ENCODE peak calls at places on chromosome 4, in four cellular contexts. S, T, Z and X are unnamed samples.

GRCh38 chr4:57291911-57292310 is 181.7 kb upstream of the IGFBP7 start:
- DNase-seq in S (no peak), T (no peak), Z (no peak), X (no peak)

GRCh38 chr4:31461425-31461824 is 741.3 kb downstream of the PCDH7 start:
- DNase-seq in S (no peak), T (peak; percentile 1), Z (no peak), X (no peak)

GRCh38 chr4:153151535-153152452 is 52.4 kb upstream of the TRIM2 start:
- DNase-seq in S (no peak), T (no peak), Z (no peak), X (peak; percentile 28)

GRCh38 chr4:122481766-122482405 is 25.4 kb upstream of the IL2 start:
- DNase-seq in S (no peak), T (no peak), Z (no peak), X (no peak)

GRCh38 chr4:101527186-101527585 is 179.9 kb upstream of the PPP3CA start:
- DNase-seq in S (no peak), T (no peak), Z (no peak), X (no peak)

GRCh38 chr4:8380511-8381415 is 59.8 kb downstream of the ACOX3 start:
- DNase-seq in S (no peak), T (no peak), Z (no peak), X (no peak)

GRCh38 chr4:38715076-38715475 is 51.1 kb downstream of the KLF3 start:
- DNase-seq in S (no peak), T (no peak), Z (no peak), X (no peak)

GRCh38 chr4:30770049-30770549 is 49.9 kb downstream of the PCDH7 start:
- DNase-seq in S (no peak), T (no peak), Z (no peak), X (peak; percentile 41)

GRCh38 chr4:75385139-75385538 is 129.1 kb downstream of the RCHY1 start:
- DNase-seq in S (no peak), T (no peak), Z (no peak), X (no peak)

GRCh38 chr4:4647041-4647440 is 105.2 kb upstream of the STX18 start:
- DNase-seq in S (no peak), T (no peak), Z (no peak), X (peak; percentile 44)

GRCh38 chr4:47410271-47410670 is 53.2 kb downstream of the COMMD8 start:
- DNase-seq in S (no peak), T (no peak), Z (no peak), X (peak; percentile 23)

GRCh38 chr4:153166971-153167501 is 37.2 kb upstream of the TRIM2 start:
- DNase-seq in S (no peak), T (no peak), Z (peak; percentile 38), X (peak; percentile 43)

GRCh38 chr4:40557741-40558140 is 71.9 kb downstream of the RBM47 start:
- DNase-seq in S (no peak), T (no peak), Z (no peak), X (no peak)

GRCh38 chr4:102789317-102789717 is 28.5 kb upstream of the MANBA start:
- DNase-seq in S (no peak), T (peak; percentile 47), Z (no peak), X (peak; percentile 83)

GRCh38 chr4:57575465-57575864 is 465.3 kb upstream of the IGFBP7 start:
- DNase-seq in S (no peak), T (no peak), Z (no peak), X (no peak)

GRCh38 chr4:44150091-44150576 is 298.5 kb downstream of the KCTD8 start:
- DNase-seq in S (no peak), T (no peak), Z (peak; percentile 1), X (peak; percentile 66)

GRCh38 chr4:185282968-185283367 is 73.6 kb downstream of the SNX25 start:
- DNase-seq in S (peak; percentile 18), T (peak; percentile 25), Z (no peak), X (peak; percentile 28)

GRCh38 chr4:151325320-151326246 is at the start of gene SH3D19:
- DNase-seq in S (peak; percentile 61), T (no peak), Z (peak; percentile 99), X (peak; percentile 19)

GRCh38 chr4:53644607-53645006 is 53.3 kb upstream of the LNX1 start:
- DNase-seq in S (no peak), T (no peak), Z (no peak), X (no peak)

GRCh38 chr4:165209796-165210195 is 2.4 kb downstream of the KLHL2 start:
- DNase-seq in S (no peak), T (no peak), Z (no peak), X (no peak)

GRCh38 chr4:68433582-68433981 is 13.7 kb upstream of the TMPRSS11E start:
- DNase-seq in S (no peak), T (no peak), Z (no peak), X (no peak)

GRCh38 chr4:10696253-10696652 is 11.7 kb upstream of the CLNK start:
- DNase-seq in S (no peak), T (no peak), Z (no peak), X (no peak)

GRCh38 chr4:25865586-25865985 is 2.8 kb upstream of the SEL1L3 start:
- DNase-seq in S (peak; percentile 49), T (peak; percentile 60), Z (no peak), X (no peak)

GRCh38 chr4:25863906-25864418 is 1.2 kb upstream of the SEL1L3 start:
- DNase-seq in S (no peak), T (no peak), Z (no peak), X (no peak)

GRCh38 chr4:25863347-25863784 is 578 bp upstream of the SEL1L3 start:
- DNase-seq in S (peak; percentile 19), T (no peak), Z (no peak), X (no peak)

GRCh38 chr4:25870081-25870480 is 7.3 kb upstream of the SEL1L3 start:
- DNase-seq in S (no peak), T (no peak), Z (no peak), X (no peak)

DNA sequence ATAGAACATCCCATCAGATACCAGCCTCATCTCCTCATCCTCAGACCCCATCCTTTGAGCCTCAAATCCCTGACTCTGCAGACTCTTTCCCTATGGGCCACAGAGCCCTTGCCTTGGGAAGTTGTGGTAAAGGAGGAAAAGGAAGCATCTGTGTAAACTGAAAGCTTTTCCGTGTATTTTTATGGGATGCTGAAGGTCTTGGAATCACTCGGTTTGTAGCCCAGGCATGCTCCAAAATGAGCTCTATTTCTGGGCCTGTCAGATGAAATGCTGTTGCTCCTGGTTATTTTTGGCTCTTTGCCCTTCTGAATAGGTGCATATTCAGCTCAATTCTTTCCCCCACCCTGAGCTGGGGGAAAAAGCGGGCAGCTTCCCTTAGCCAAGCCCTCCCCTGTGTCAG is 5.0 kb upstream of the SEL1L3 start:
- DNase-seq in S (no peak), T (no peak), Z (no peak), X (no peak)
- TF ChIP-seq USF2 in S (no peak), T (no peak), Z (no peak), X (no peak)

GRCh38 chr4:183504930-183505555 is at the start of gene ING2:
- DNase-seq in S (peak; percentile 54), T (peak; percentile 83), Z (peak; percentile 18), X (no peak)
- TF ChIP-seq POLR2A in S (no peak), T (no peak), Z (peak; percentile 39), X (no peak)

GRCh38 chr4:177759714-177760113 is 317.5 kb upstream of the AGA start:
- DNase-seq in S (no peak), T (no peak), Z (no peak), X (no peak)

DNA sequence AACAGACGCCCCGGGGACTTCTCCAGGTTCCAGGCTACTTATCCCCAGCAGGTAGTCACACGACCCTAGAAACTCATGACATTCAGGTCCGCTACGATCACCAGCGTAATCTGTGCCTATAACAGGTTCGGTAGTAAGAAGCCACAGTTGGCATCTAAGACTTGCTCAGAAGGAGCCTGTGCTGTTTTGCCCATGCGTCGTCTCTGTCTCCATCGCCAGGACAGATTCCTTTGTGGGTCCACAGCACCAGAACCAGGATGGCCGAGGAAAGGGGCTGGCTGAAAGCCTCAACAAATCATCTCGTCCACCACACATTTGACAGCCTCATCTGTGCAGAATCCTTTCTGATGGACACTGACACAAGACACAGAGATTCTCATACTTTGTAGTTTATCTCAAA is 319.5 kb upstream of the AGA start:
- DNase-seq in S (no peak), T (no peak), Z (no peak), X (no peak)
- TF ChIP-seq MAZ in S (no peak), T (no peak), Z (no peak), X (no peak)

GRCh38 chr4:66688674-66689073 is 856.6 kb downstream of the CENPC start:
- DNase-seq in S (peak; percentile 1), T (no peak), Z (no peak), X (peak; percentile 9)
- TF ChIP-seq USF2 in S (no peak), T (no peak), Z (no peak), X (no peak)

GRCh38 chr4:129240816-129241215 is 144.9 kb downstream of the C4orf33 start:
- DNase-seq in S (no peak), T (no peak), Z (no peak), X (no peak)

GRCh38 chr4:129233691-129234090 is 137.7 kb downstream of the C4orf33 start:
- DNase-seq in S (no peak), T (no peak), Z (no peak), X (no peak)

GRCh38 chr4:129236351-129236750 is 140.4 kb downstream of the C4orf33 start:
- DNase-seq in S (no peak), T (no peak), Z (no peak), X (no peak)

DNA sequence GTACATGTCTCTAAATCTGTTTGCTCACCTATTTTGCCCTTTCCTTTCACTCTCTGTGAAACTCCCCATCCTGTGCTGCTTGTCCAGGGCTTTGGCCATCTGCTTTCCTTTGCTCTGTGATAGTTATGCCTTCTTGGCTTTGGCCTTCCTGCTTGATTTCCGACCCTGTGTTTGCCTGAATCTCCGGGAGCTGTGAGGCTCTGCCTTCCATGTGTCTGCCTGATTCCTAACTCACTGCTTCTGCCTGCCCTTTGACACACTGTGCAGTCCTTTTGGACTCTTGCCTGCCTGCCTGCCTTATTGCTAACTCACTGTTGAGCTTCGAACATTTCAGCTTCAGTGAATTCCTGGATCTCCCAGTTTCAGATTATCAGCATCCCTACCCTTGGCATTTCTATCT is 143.1 kb downstream of the C4orf33 start:
- DNase-seq in S (no peak), T (no peak), Z (no peak), X (no peak)
- TF ChIP-seq POLR2A in S (no peak), T (no peak), Z (no peak), X (no peak)